ENCODE peak calls at places on chromosomes 12 and 14, in six cellular contexts. H is H1, J is sigmoid colon, Q is endothelial cell of umbilical vein, R is prostate gland, I is GM12892. U is an unnamed sample.

GRCh38 chr14:99609245-99610117 is 5.5 kb upstream of the CCDC85C start:
- DNase-seq in R (no peak), I (no peak), H (no peak), J (no peak), Q (no peak), U (no peak)

GRCh38 chr14:100363053-100363452 is 39.9 kb downstream of the SLC25A47 start:
- DNase-seq in R (no peak), Q (no peak), H (no peak), I (no peak), J (no peak), U (no peak)

GRCh38 chr12:60174476-60174875 is 578.6 kb downstream of the SLC16A7 start:
- DNase-seq in H (no peak), R (no peak), J (no peak), I (no peak), Q (no peak), U (no peak)

GRCh38 chr12:27899151-27899661 is 73.3 kb downstream of the PTHLH start:
- DNase-seq in H (no peak), Q (no peak), J (no peak), R (no peak), I (no peak), U (no peak)

GRCh38 chr12:6613776-6614512 is 6.8 kb upstream of the CHD4 start:
- DNase-seq in R (peak), J (peak), H (peak), I (peak), Q (peak), U (peak)

GRCh38 chr12:94187351-94187750 is 39.0 kb downstream of the PLXNC1 start:
- DNase-seq in I (no peak), Q (no peak), J (no peak), H (no peak), R (no peak), U (no peak)

GRCh38 chr12:57983150-57983857 is 41.9 kb downstream of the ATP23 start:
- DNase-seq in H (no peak), Q (peak), R (no peak), J (no peak), I (no peak), U (no peak)

GRCh38 chr12:51323966-51324895 is at the start of gene BIN2:
- DNase-seq in J (no peak), I (peak), H (no peak), R (no peak), Q (no peak), U (peak)

GRCh38 chr12:30926243-30927209 is at the start of gene TSPAN11:
- DNase-seq in Q (peak), R (no peak), J (no peak), H (peak), I (peak), U (no peak)

GRCh38 chr12:91173139-91173538 is 9.5 kb downstream of the DCN start:
- DNase-seq in Q (no peak), R (no peak), I (no peak), H (no peak), J (no peak), U (no peak)

GRCh38 chr12:131041968-131042847 is 88.5 kb downstream of the ADGRD1 start:
- DNase-seq in I (no peak), J (no peak), R (no peak), H (no peak), Q (no peak), U (no peak)

GRCh38 chr14:43988989-43989388 is 518.1 kb downstream of the FSCB start:
- DNase-seq in I (no peak), J (no peak), R (no peak), Q (no peak), H (no peak), U (no peak)

GRCh38 chr12:82351390-82351789 is 6.8 kb downstream of the CCDC59 start:
- DNase-seq in H (no peak), R (no peak), Q (no peak), I (no peak), J (no peak), U (no peak)

GRCh38 chr14:68947802-68948201 is 31.3 kb downstream of the ACTN1 start:
- DNase-seq in H (no peak), I (no peak), Q (no peak), J (peak), R (peak), U (peak)

GRCh38 chr12:122527478-122527944 is 462 bp downstream of the KNTC1 start:
- DNase-seq in I (no peak), H (no peak), Q (peak), R (no peak), J (no peak), U (no peak)

GRCh38 chr12:51392556-51393237 is 1.5 kb upstream of the GALNT6 start:
- DNase-seq in Q (peak), J (no peak), R (no peak), I (peak), H (no peak), U (no peak)

GRCh38 chr12:40226652-40227051 is 1.9 kb downstream of the LRRK2 start:
- DNase-seq in R (no peak), H (no peak), Q (peak), I (no peak), J (peak), U (no peak)

GRCh38 chr14:68977741-68978549 is 1.2 kb downstream of the ACTN1 start:
- DNase-seq in R (peak), H (no peak), Q (peak), J (peak), I (no peak), U (peak)

GRCh38 chr12:51246254-51246853 is 7.7 kb downstream of the DAZAP2 start:
- DNase-seq in I (no peak), J (no peak), R (no peak), Q (peak), H (no peak), U (no peak)

GRCh38 chr14:59328410-59328809 is 136.8 kb downstream of the GPR135 start:
- DNase-seq in R (no peak), Q (no peak), I (no peak), H (no peak), J (no peak), U (no peak)

GRCh38 chr14:105199093-105199492 is 18.0 kb upstream of the NUDT14 start:
- DNase-seq in R (no peak), I (no peak), Q (peak), J (no peak), H (no peak), U (no peak)
- TF ChIP-seq POLR2AphosphoS5 in R (no peak), I (no peak), Q (peak), J (no peak), H (no peak), U (no peak)

GRCh38 chr12:26434299-26434915 is 239.0 kb downstream of the SSPN start:
- DNase-seq in R (no peak), Q (peak), I (peak), H (peak), J (no peak), U (no peak)
- TF ChIP-seq POLR2AphosphoS5 in R (no peak), Q (no peak), I (no peak), H (no peak), J (no peak), U (no peak)

DNA sequence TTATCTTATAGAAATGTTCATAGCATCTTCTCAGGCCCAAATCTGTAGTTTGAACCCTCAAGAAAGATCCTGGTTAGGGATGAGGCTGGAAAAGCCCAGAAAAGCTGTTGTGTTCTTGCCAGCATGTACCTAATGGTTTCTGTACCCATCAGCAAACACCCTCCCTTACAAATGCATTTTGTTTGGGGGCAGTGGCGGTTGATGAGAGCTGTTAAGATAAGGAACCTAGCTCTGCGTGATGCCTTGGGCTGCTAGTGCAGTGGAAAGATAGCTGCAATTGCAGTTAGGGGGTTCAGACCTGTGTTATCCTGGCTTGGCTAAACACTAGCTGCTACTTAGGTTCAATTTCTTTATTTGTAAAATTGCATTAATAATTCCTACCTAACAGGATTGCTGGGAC is 3.6 kb downstream of the TPH2 start:
- DNase-seq in Q (no peak), H (no peak), R (no peak), I (no peak), J (no peak), U (no peak)
- TF ChIP-seq POLR2AphosphoS5 in Q (no peak), H (no peak), R (no peak), I (no peak), J (no peak), U (no peak)

GRCh38 chr14:93304771-93305170 is 28.1 kb downstream of the BTBD7 start:
- DNase-seq in R (no peak), Q (no peak), H (no peak), J (no peak), I (no peak), U (no peak)

GRCh38 chr14:93303659-93304058 is 29.2 kb downstream of the BTBD7 start:
- DNase-seq in H (no peak), I (no peak), R (no peak), Q (no peak), J (no peak), U (no peak)

GRCh38 chr14:93299831-93300230 is 33.0 kb downstream of the BTBD7 start:
- DNase-seq in I (no peak), J (no peak), R (no peak), H (no peak), Q (no peak), U (no peak)

GRCh38 chr14:93302688-93303581 is 29.9 kb downstream of the BTBD7 start:
- DNase-seq in I (no peak), J (no peak), H (no peak), Q (no peak), R (no peak), U (no peak)

DNA sequence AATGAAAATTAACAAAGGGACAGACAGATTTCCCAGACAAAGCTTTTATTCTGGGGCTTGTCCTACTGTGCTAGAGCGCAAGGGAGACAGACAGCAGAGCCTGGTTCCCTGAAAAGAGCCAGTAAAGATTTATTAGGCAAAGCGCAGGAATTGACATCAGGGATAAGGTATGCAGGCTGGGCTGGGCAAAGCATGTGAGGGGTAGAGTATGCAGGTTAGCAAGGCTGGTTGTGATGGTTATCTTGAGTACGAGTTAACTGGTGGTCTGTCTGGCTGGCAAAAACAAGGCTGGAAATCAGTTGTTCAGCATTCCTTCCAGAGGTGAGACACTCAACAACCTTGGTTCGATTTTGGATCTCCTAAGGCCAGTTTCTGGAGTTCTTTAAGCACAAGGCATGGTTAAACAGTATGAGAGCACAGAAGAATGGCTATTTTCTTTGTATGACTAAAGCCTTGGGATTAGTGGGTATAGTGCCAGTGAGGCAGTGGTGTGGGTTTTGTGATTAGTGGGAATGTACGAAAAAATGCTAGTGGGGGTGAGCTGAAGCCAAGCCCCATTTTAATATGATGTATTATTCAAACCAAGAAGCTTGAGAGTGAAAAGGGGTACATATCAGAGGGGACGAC is 30.9 kb downstream of the BTBD7 start:
- DNase-seq in I (no peak), J (no peak), R (no peak), Q (no peak), H (peak), U (no peak)
- TF ChIP-seq POLR2AphosphoS5 in I (no peak), J (no peak), R (no peak), Q (no peak), H (no peak), U (no peak)

GRCh38 chr14:96143906-96144305 is 60.7 kb upstream of the BDKRB2 start:
- DNase-seq in Q (no peak), J (no peak), R (no peak), H (no peak), I (no peak), U (no peak)

GRCh38 chr14:96148631-96149030 is 56.0 kb upstream of the BDKRB2 start:
- DNase-seq in H (no peak), J (no peak), I (no peak), R (no peak), Q (no peak), U (peak)

GRCh38 chr14:96145116-96145864 is 59.3 kb upstream of the BDKRB2 start:
- DNase-seq in J (no peak), Q (peak), H (no peak), I (no peak), R (no peak), U (no peak)

GRCh38 chr14:96149131-96149530 is 55.5 kb upstream of the BDKRB2 start:
- DNase-seq in H (no peak), I (no peak), R (no peak), Q (no peak), J (no peak), U (no peak)

GRCh38 chr14:96146131-96146771 is 58.4 kb upstream of the BDKRB2 start:
- DNase-seq in J (peak), I (no peak), Q (peak), R (peak), H (no peak), U (peak)
- TF ChIP-seq POLR2AphosphoS5 in J (peak), I (no peak), Q (no peak), R (peak), H (no peak), U (peak)

GRCh38 chr12:120115692-120116442 is 686 bp downstream of the RAB35 start:
- DNase-seq in Q (peak), J (no peak), I (peak), R (no peak), H (no peak), U (no peak)

GRCh38 chr12:120117961-120118709 is 1.6 kb upstream of the RAB35 start:
- DNase-seq in I (no peak), J (no peak), Q (peak), R (no peak), H (no peak), U (no peak)

GRCh38 chr12:120118710-120119097 is 2.2 kb upstream of the RAB35 start:
- DNase-seq in J (no peak), H (no peak), I (no peak), R (no peak), Q (peak), U (no peak)

GRCh38 chr12:120116443-120116791 is at the start of gene RAB35:
- DNase-seq in J (no peak), R (no peak), H (no peak), Q (no peak), I (no peak), U (no peak)

GRCh38 chr12:120116792-120117651 is 469 bp upstream of the RAB35 start:
- DNase-seq in I (peak), J (peak), Q (peak), H (peak), R (peak), U (peak)
- TF ChIP-seq POLR2AphosphoS5 in I (peak), J (peak), Q (peak), H (peak), R (peak), U (peak)

GRCh38 chr12:96412431-96412830 is 12.2 kb upstream of the CDK17 start:
- DNase-seq in I (no peak), H (no peak), J (no peak), Q (no peak), R (no peak), U (no peak)
- TF ChIP-seq POLR2AphosphoS5 in I (no peak), H (no peak), J (no peak), Q (no peak), R (no peak), U (no peak)

GRCh38 chr14:73797540-73797925 is 54.1 kb upstream of the PTGR2 start:
- DNase-seq in R (no peak), Q (no peak), J (peak), H (no peak), I (no peak), U (no peak)

GRCh38 chr14:73800970-73801515 is 50.6 kb upstream of the PTGR2 start:
- DNase-seq in R (no peak), Q (no peak), H (no peak), J (no peak), I (no peak), U (no peak)

GRCh38 chr14:73807439-73807838 is 44.2 kb upstream of the PTGR2 start:
- DNase-seq in J (no peak), R (no peak), Q (no peak), H (no peak), I (no peak), U (no peak)

GRCh38 chr14:73804636-73805035 is 47.0 kb upstream of the PTGR2 start:
- DNase-seq in J (no peak), Q (no peak), R (no peak), I (no peak), H (no peak), U (no peak)

DNA sequence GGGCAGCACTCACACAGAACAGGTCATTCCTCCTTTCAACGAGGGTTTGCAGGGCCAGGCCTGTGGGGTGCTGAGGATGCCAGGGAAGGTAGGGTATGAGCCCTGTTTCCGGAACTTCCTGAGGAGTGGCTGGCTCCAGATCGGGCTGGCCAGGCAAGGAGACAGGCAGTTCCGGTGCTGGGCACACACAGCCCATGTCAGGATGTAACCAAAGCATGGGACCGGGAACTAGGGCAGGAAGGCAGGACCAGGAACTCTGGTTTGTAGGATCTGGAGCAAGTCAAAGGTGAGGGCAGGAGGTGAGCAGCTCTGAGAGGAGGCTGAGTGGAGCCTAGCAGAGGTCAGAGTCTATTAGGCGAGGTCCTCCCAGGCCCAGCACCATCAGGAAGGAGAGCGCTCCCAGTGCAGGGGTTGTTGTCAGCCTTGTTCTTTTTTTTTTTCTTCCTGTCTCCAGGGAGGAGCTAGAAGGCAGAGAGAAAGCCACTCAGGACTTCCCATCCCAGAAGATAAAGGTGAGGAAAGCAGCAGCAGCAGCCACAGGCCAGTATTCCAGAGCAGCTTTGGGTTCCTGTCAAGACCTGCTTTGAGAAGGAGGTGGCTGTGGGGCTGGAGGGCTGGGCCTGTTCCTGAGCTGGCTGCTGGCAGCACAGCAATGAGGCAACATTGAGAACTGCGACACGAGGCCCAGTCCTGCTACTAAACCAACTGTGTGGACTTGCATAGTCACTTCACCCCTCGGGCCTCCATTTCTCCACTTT is 49.0 kb upstream of the PTGR2 start:
- DNase-seq in Q (peak), J (no peak), I (no peak), H (no peak), R (peak), U (no peak)
- TF ChIP-seq POLR2AphosphoS5 in Q (no peak), J (no peak), I (no peak), H (no peak), R (no peak), U (no peak)

U was measured in stomach.